ENCODE peak calls at places on chromosomes 12 and 14, in four cellular contexts. L, Y, A and S are unnamed samples.

GRCh38 chr12:18120899-18121298 is 30.9 kb upstream of the RERGL start:
- DNase-seq in L (no peak), Y (no peak), A (no peak), S (no peak)

GRCh38 chr14:74358176-74358829 is 10.0 kb downstream of the VRTN start:
- DNase-seq in L (no peak), Y (no peak), A (no peak), S (no peak)

GRCh38 chr12:96786808-96787207 is 120.2 kb upstream of the NEDD1 start:
- DNase-seq in L (no peak), Y (no peak), A (no peak), S (no peak)

GRCh38 chr12:113422030-113422900 is at the start of gene SDSL:
- DNase-seq in L (peak), Y (peak), A (no peak), S (no peak)

GRCh38 chr12:7387289-7387688 is 56.7 kb downstream of the CD163L1 start:
- DNase-seq in L (no peak), Y (no peak), A (no peak), S (no peak)

GRCh38 chr12:118034429-118035193 is 18.1 kb downstream of the RFC5 start:
- DNase-seq in L (no peak), Y (peak), A (no peak), S (peak)

GRCh38 chr12:53185582-53186153 is 4.9 kb upstream of the CSAD start:
- DNase-seq in L (no peak), Y (no peak), A (no peak), S (no peak)

GRCh38 chr14:58833634-58834378 is 196.0 kb downstream of the DACT1 start:
- DNase-seq in L (no peak), Y (no peak), A (no peak), S (no peak)

GRCh38 chr12:94103986-94104385 is 44.4 kb upstream of the PLXNC1 start:
- DNase-seq in L (no peak), Y (no peak), A (no peak), S (no peak)

GRCh38 chr14:105944632-105945610 is 418.5 kb downstream of the TMEM121 start:
- DNase-seq in L (no peak), Y (no peak), A (peak), S (no peak)

GRCh38 chr14:76346391-76347160 is 29.4 kb upstream of the ESRRB start:
- DNase-seq in L (no peak), Y (peak), A (no peak), S (no peak)

GRCh38 chr14:72104011-72104613 is 171.9 kb downstream of the RGS6 start:
- DNase-seq in L (no peak), Y (no peak), A (no peak), S (peak)

GRCh38 chr14:56528927-56529326 is 50.7 kb upstream of the TMEM260 start:
- DNase-seq in L (no peak), Y (no peak), A (no peak), S (no peak)

GRCh38 chr14:22928237-22929103 is 706 bp downstream of the PRMT5 start:
- DNase-seq in L (no peak), Y (no peak), A (no peak), S (no peak)

GRCh38 chr14:35821546-35822411 is 4.4 kb upstream of the BRMS1L start:
- DNase-seq in L (no peak), Y (peak), A (no peak), S (peak)

GRCh38 chr12:110498984-110499706 is 2.8 kb downstream of the VPS29 start:
- DNase-seq in L (no peak), Y (peak), A (no peak), S (no peak)

GRCh38 chr12:107264667-107265066 is 171.3 kb upstream of the CRY1 start:
- DNase-seq in L (no peak), Y (no peak), A (no peak), S (no peak)

GRCh38 chr12:40171501-40171900 is 53.3 kb upstream of the LRRK2 start:
- DNase-seq in L (no peak), Y (peak), A (no peak), S (no peak)

GRCh38 chr14:69543341-69544249 is 31.1 kb downstream of the CCDC177 start:
- DNase-seq in L (peak), Y (peak), A (no peak), S (peak)

GRCh38 chr12:53659011-53659551 is 16.8 kb downstream of the ATP5MC2 start:
- DNase-seq in L (peak), Y (peak), A (no peak), S (no peak)

GRCh38 chr14:98244162-98244948 is 1027.6 kb downstream of the BCL11B start:
- DNase-seq in L (no peak), Y (no peak), A (no peak), S (no peak)

GRCh38 chr12:54463034-54463433 is 10.4 kb downstream of the GTSF1 start:
- DNase-seq in L (peak), Y (peak), A (no peak), S (no peak)

GRCh38 chr14:103732868-103733626 is 17.4 kb downstream of the ZFYVE21 start:
- DNase-seq in L (no peak), Y (no peak), A (no peak), S (no peak)

GRCh38 chr12:105024926-105025325 is 38.8 kb downstream of the NOPCHAP1 start:
- DNase-seq in L (no peak), Y (no peak), A (no peak), S (no peak)

GRCh38 chr12:56878010-56878339 is 56.2 kb downstream of the SDR9C7 start:
- DNase-seq in L (no peak), Y (peak), A (no peak), S (no peak)

GRCh38 chr12:112892821-112893220 is 13.9 kb upstream of the OAS1 start:
- DNase-seq in L (no peak), Y (no peak), A (no peak), S (no peak)

GRCh38 chr14:34023824-34024767 is 73.2 kb upstream of the EGLN3 start:
- DNase-seq in L (no peak), Y (no peak), A (no peak), S (no peak)

GRCh38 chr12:3310271-3311026 is 180.6 kb upstream of the PRMT8 start:
- DNase-seq in L (no peak), Y (no peak), A (no peak), S (no peak)

GRCh38 chr14:29410581-29410980 is 517.1 kb downstream of the PRKD1 start:
- DNase-seq in L (no peak), Y (no peak), A (no peak), S (no peak)

GRCh38 chr12:94053676-94054075 is 94.7 kb upstream of the PLXNC1 start:
- DNase-seq in L (no peak), Y (no peak), A (no peak), S (no peak)

GRCh38 chr12:69442894-69443293 is 27.3 kb upstream of the FRS2 start:
- DNase-seq in L (no peak), Y (peak), A (no peak), S (no peak)

GRCh38 chr14:89607453-89607852 is 190.4 kb upstream of the FOXN3 start:
- DNase-seq in L (no peak), Y (no peak), A (no peak), S (no peak)

GRCh38 chr14:95319312-95320075 is at the start of gene CLMN:
- DNase-seq in L (no peak), Y (peak), A (no peak), S (peak)